ENCODE peak calls at places on chromosomes 7 and 10, in six cellular contexts. M is mesothelial cell of epicardium, V is stomach, Q is body of pancreas, X is B cell, A is IMR-90. O is an unnamed sample.

GRCh38 chr10:79344502-79345195 is 2.6 kb upstream of the PPIF start:
- DNase-seq in M (no peak), V (peak; percentile 81), Q (peak; percentile 88), X (no peak), A (no peak), O (no peak)

GRCh38 chr7:94089806-94090205 is 85.7 kb upstream of the BET1 start:
- DNase-seq in M (no peak), V (no peak), Q (no peak), X (no peak), A (no peak), O (no peak)

GRCh38 chr10:19968745-19969144 is 152.5 kb downstream of the PLXDC2 start:
- DNase-seq in M (no peak), V (no peak), Q (no peak), X (no peak), A (no peak), O (no peak)

GRCh38 chr7:1950066-1950622 is 280.1 kb downstream of the ELFN1 start:
- DNase-seq in M (no peak), V (no peak), Q (no peak), X (no peak), A (no peak), O (no peak)

GRCh38 chr10:6279540-6280267 is 77.0 kb downstream of the PFKFB3 start:
- DNase-seq in M (no peak), V (peak; percentile 57), Q (peak; percentile 76), X (no peak), A (peak; percentile 66), O (peak; percentile 79)

GRCh38 chr10:31153692-31154091 is 122.0 kb upstream of the ZNF438 start:
- DNase-seq in M (no peak), V (no peak), Q (no peak), X (no peak), A (no peak), O (no peak)

GRCh38 chr10:1542941-1543340 is 194.4 kb downstream of the ADARB2 start:
- DNase-seq in M (no peak), V (peak; percentile 17), Q (no peak), X (no peak), A (no peak), O (no peak)

GRCh38 chr10:5692476-5693358 is 8.1 kb downstream of the TASOR2 start:
- DNase-seq in M (peak; percentile 37), V (peak; percentile 63), Q (peak; percentile 38), X (peak; percentile 74), A (peak; percentile 19), O (peak; percentile 74)

GRCh38 chr7:19851504-19851903 is 78.1 kb upstream of the TMEM196 start:
- DNase-seq in M (no peak), V (no peak), Q (no peak), X (no peak), A (no peak), O (no peak)

GRCh38 chr7:28483112-28483511 is 70.8 kb downstream of the CREB5 start:
- DNase-seq in M (no peak), V (no peak), Q (no peak), X (no peak), A (peak; percentile 21), O (no peak)

GRCh38 chr10:110706690-110707098 is 62.6 kb downstream of the RBM20 start:
- DNase-seq in M (no peak), V (no peak), Q (no peak), X (no peak), A (peak; percentile 94), O (peak; percentile 95)

DNA sequence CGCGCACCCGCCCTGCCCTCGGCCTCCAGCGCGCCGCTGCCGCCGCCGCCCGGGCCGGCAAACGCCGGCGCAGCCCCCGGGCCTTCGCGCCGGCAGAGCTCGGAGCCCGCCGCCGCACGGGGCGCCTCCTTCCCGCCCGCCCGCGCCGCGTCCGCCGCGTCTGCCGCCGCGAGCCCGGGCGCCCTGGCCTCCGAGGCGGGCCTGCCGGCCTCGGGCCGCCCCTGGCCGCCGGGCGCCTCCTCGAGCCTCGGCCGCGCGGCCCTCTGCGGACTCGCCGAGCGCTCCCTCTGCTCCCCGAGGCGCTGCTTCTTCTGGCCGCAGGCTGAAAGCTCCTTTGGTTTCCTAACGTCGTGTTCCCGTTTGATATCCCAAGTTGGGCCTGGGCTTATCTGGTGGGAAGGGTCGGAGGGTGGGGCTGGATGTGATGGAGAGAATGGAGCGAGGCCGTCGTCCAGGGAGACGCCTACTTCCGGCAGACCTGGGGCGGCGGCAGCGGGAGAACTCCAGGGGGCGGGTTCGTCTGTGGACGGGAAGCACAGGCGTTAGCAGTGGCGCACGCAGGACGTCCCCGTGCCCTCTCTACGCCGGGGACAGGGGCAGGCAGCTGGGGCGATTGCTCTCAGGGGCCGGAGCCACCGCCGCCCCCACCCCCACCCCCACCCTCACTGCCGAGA is 221.0 kb downstream of the PHTF2 start:
- DNase-seq in M (peak; percentile 64), V (peak; percentile 88), Q (peak; percentile 91), X (peak; percentile 86), A (peak; percentile 73), O (peak; percentile 79)
- TF ChIP-seq CTCF in M (no peak), V (no peak), Q (peak; percentile 30), X (no peak), A (no peak), O (peak; percentile 32)

GRCh38 chr10:29533046-29533445 is 101.7 kb downstream of the SVIL start:
- DNase-seq in M (no peak), V (no peak), Q (no peak), X (no peak), A (no peak), O (no peak)

GRCh38 chr10:29533696-29534285 is 101.0 kb downstream of the SVIL start:
- DNase-seq in M (no peak), V (no peak), Q (peak; percentile 40), X (no peak), A (no peak), O (no peak)

GRCh38 chr10:29534590-29534989 is 100.2 kb downstream of the SVIL start:
- DNase-seq in M (no peak), V (no peak), Q (no peak), X (no peak), A (no peak), O (no peak)

GRCh38 chr10:29535778-29536459 is 98.9 kb downstream of the SVIL start:
- DNase-seq in M (no peak), V (peak; percentile 39), Q (no peak), X (no peak), A (no peak), O (no peak)

GRCh38 chr10:29535012-29535777 is 99.6 kb downstream of the SVIL start:
- DNase-seq in M (no peak), V (peak; percentile 69), Q (peak; percentile 94), X (no peak), A (peak; percentile 88), O (peak; percentile 80)
- TF ChIP-seq CTCF in M (peak; percentile 46), V (peak; percentile 43), Q (peak; percentile 91), X (no peak), A (peak; percentile 77), O (peak; percentile 89)

GRCh38 chr7:100428967-100429636 is 529 bp upstream of the MEPCE start:
- DNase-seq in M (peak; percentile 100), V (peak; percentile 100), Q (peak; percentile 100), X (peak; percentile 89), A (peak; percentile 99), O (peak; percentile 100)
- TF ChIP-seq CTCF in M (peak; percentile 14), V (no peak), Q (peak; percentile 55), X (no peak), A (no peak), O (peak; percentile 11)

GRCh38 chr10:128277267-128277666 is 151.0 kb upstream of the MKI67 start:
- DNase-seq in M (no peak), V (no peak), Q (no peak), X (no peak), A (no peak), O (no peak)

GRCh38 chr10:128275405-128275804 is 149.2 kb upstream of the MKI67 start:
- DNase-seq in M (no peak), V (no peak), Q (no peak), X (no peak), A (no peak), O (no peak)

GRCh38 chr10:128278362-128278761 is 152.1 kb upstream of the MKI67 start:
- DNase-seq in M (no peak), V (no peak), Q (no peak), X (no peak), A (no peak), O (no peak)

GRCh38 chr10:128281343-128281742 is 155.1 kb upstream of the MKI67 start:
- DNase-seq in M (no peak), V (no peak), Q (no peak), X (no peak), A (no peak), O (no peak)

DNA sequence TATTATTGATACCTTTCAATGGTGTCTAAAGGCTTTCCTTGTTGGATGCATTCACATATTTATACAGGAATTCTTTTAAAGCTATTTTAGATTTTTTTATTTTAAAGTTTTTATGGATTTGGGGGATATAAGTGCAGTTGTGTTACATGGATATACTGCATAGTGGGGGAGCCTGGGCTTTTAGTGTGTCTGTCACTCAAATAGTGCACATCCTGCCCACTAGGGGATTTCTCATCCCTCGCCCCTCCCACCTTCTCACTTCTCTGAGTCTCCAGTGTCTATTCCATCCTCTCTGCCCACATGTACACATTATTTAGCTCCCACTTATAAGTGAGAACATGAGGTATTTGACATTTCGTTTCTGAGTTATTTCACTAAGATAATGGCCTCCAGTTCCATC is 154.0 kb upstream of the MKI67 start:
- DNase-seq in M (no peak), V (no peak), Q (no peak), X (no peak), A (no peak), O (no peak)
- TF ChIP-seq CTCF in M (no peak), V (no peak), Q (no peak), X (no peak), A (no peak), O (no peak)

O was measured in choroid plexus epithelial cell.